ENCODE peak calls at places on chromosomes 4 and X, in seven cellular contexts. J, L, B, I, P, Z and S are unnamed samples.

GRCh38 chrX:85851418-85851817 is 195.9 kb downstream of the CHM start:
- DNase-seq in J (peak), L (peak), B (peak), I (peak), P (peak), Z (no peak), S (no peak)

GRCh38 chr4:169249214-169249973 is 21.4 kb downstream of the SH3RF1 start:
- DNase-seq in J (peak), L (no peak), B (no peak), I (peak), P (no peak), Z (no peak), S (no peak)

GRCh38 chrX:40262641-40263560 is 165.1 kb upstream of the BCOR start:
- DNase-seq in J (peak), L (no peak), B (no peak), I (peak), P (peak), Z (no peak), S (no peak)

GRCh38 chr4:82431026-82431745 is 796 bp downstream of the ENOPH1 start:
- DNase-seq in J (no peak), L (peak), B (no peak), I (no peak), P (no peak), Z (no peak), S (no peak)

GRCh38 chr4:128670434-128670999 is 139.0 kb upstream of the JADE1 start:
- DNase-seq in J (no peak), L (no peak), B (no peak), I (no peak), P (no peak), Z (no peak), S (no peak)

GRCh38 chr4:13445841-13446790 is 38.0 kb downstream of the RAB28 start:
- DNase-seq in J (no peak), L (peak), B (peak), I (no peak), P (no peak), Z (no peak), S (no peak)

GRCh38 chr4:40238008-40238699 is 41.3 kb downstream of the RHOH start:
- DNase-seq in J (no peak), L (peak), B (no peak), I (no peak), P (no peak), Z (no peak), S (no peak)

GRCh38 chr4:7433376-7434140 is 1.2 kb downstream of the PSAPL1 start:
- DNase-seq in J (no peak), L (no peak), B (no peak), I (no peak), P (no peak), Z (no peak), S (no peak)

GRCh38 chrX:53280703-53281320 is 572 bp downstream of the IQSEC2 start:
- DNase-seq in J (peak), L (no peak), B (no peak), I (no peak), P (no peak), Z (no peak), S (no peak)

GRCh38 chr4:102610476-102610875 is 109.3 kb downstream of the NFKB1 start:
- DNase-seq in J (no peak), L (no peak), B (no peak), I (no peak), P (no peak), Z (no peak), S (no peak)

GRCh38 chr4:14383652-14384051 is 618.6 kb upstream of the CPEB2 start:
- DNase-seq in J (no peak), L (no peak), B (no peak), I (no peak), P (no peak), Z (no peak), S (no peak)

GRCh38 chr4:60201052-60201673 is 999.0 kb upstream of the ADGRL3 start:
- DNase-seq in J (peak), L (peak), B (peak), I (peak), P (peak), Z (no peak), S (peak)

GRCh38 chrX:29453333-29453732 is 762.0 kb upstream of the MAGEB2 start:
- DNase-seq in J (no peak), L (no peak), B (no peak), I (no peak), P (no peak), Z (no peak), S (no peak)

GRCh38 chrX:29461039-29461438 is 754.3 kb upstream of the MAGEB2 start:
- DNase-seq in J (no peak), L (no peak), B (no peak), I (no peak), P (no peak), Z (no peak), S (no peak)

GRCh38 chrX:29455702-29456101 is 759.7 kb upstream of the MAGEB2 start:
- DNase-seq in J (no peak), L (no peak), B (no peak), I (no peak), P (no peak), Z (no peak), S (no peak)
- TF ChIP-seq POLR2AphosphoS5 in J (no peak), L (no peak), B (no peak), I (no peak), P (no peak), Z (no peak), S (no peak)

GRCh38 chr4:173522160-173522873 is 7.7 kb downstream of the HAND2 start:
- DNase-seq in J (peak), L (peak), B (peak), I (no peak), P (no peak), Z (no peak), S (no peak)
- TF ChIP-seq EZH2 in J (peak), L (no peak), B (peak), I (no peak), P (no peak), Z (no peak), S (no peak)

GRCh38 chrX:18984381-18985185 is 669 bp upstream of the PHKA2 start:
- DNase-seq in J (peak), L (peak), B (peak), I (peak), P (peak), Z (peak), S (no peak)

GRCh38 chrX:18983711-18984380 is at the start of gene PHKA2:
- DNase-seq in J (no peak), L (peak), B (peak), I (peak), P (no peak), Z (no peak), S (no peak)

GRCh38 chrX:18985186-18985435 is 1.2 kb upstream of the PHKA2 start:
- DNase-seq in J (no peak), L (no peak), B (no peak), I (no peak), P (no peak), Z (peak), S (no peak)

GRCh38 chrX:18981124-18981807 is 2.6 kb downstream of the PHKA2 start:
- DNase-seq in J (no peak), L (no peak), B (no peak), I (peak), P (no peak), Z (no peak), S (no peak)
- H3K9ac ChIP-seq in J (no peak), L (no peak), B (no peak), I (peak), P (no peak), Z (no peak), S (no peak)

DNA sequence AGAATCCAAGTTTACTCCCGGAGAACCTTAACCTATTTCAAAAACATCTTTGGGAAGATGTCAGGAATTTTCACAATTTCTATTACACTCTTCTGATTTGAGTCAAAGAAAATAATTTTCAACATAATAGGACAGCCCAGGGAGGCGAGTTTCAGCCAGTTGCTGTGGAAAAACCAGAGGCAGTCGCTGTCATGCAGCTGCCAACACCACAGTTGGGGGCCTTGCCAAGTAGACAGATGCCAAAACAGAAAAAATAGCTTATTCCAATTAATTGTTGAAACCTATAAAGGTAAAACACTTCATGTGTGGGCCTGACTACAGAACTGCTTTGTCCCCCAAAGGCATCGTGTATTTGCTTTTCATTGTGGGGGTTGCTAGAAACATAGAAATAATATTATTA is 225.8 kb downstream of the DMD start:
- DNase-seq in J (no peak), L (no peak), B (no peak), I (no peak), P (no peak), Z (no peak), S (no peak)
- TF ChIP-seq POLR2AphosphoS5 in J (no peak), L (no peak), B (no peak), I (no peak), P (no peak), Z (no peak), S (no peak)

GRCh38 chrX:11667286-11667685 is 1.6 kb upstream of the ARHGAP6 start:
- DNase-seq in J (no peak), L (no peak), B (no peak), I (no peak), P (no peak), Z (peak), S (no peak)

GRCh38 chrX:11663875-11664210 is 1.9 kb downstream of the ARHGAP6 start:
- DNase-seq in J (no peak), L (no peak), B (no peak), I (no peak), P (no peak), Z (no peak), S (no peak)

GRCh38 chrX:11664211-11664888 is 1.4 kb downstream of the ARHGAP6 start:
- DNase-seq in J (no peak), L (no peak), B (peak), I (no peak), P (no peak), Z (no peak), S (no peak)

GRCh38 chrX:11665144-11666040 is at the start of gene ARHGAP6:
- DNase-seq in J (peak), L (no peak), B (peak), I (no peak), P (no peak), Z (no peak), S (no peak)

DNA sequence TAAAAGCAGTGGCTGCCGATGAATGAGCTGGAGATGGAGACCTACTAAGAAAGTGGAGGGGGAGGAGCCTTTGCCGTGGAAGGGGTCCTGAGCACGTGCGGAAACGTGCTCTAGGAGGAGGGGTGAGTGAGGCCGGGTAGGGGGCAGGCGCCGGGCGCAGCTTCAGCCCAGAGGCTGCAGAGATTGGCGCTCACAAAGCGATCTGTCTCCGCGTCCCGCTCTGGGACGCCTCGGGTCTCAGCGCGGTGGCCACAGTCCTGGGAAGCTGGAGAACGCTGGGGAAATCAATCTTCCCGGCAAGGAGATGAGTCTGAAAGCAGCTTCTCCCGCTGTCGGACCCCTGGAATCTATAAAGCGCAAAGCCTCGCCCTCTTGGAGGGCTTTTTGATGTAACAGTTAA is 460 bp upstream of the ARHGAP6 start:
- DNase-seq in J (no peak), L (no peak), B (peak), I (no peak), P (no peak), Z (no peak), S (no peak)
- TF ChIP-seq EZH2 in J (no peak), L (no peak), B (no peak), I (no peak), P (no peak), Z (no peak), S (no peak)

DNA sequence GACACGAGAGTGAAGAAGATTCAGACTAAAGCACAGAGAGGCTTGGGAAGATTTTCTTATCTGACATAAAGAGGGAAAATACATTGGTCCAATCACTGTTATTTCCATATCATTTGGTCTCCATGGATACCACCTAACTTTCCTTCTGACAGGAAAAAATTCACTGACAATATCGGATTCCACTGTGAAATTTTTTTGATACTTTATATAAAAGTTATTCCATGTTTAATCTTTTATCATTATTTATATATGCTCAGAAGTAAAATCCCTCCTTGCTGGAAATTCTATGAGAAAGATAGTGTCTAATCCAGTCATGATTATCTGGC is 3.6 kb downstream of the IRF2 start:
- DNase-seq in J (no peak), L (no peak), B (no peak), I (no peak), P (no peak), Z (no peak), S (no peak)
- H3K9ac ChIP-seq in J (no peak), L (no peak), B (no peak), I (no peak), P (no peak), Z (peak), S (no peak)

GRCh38 chr4:124035364-124036036 is 638.9 kb downstream of the SPRY1 start:
- DNase-seq in J (peak), L (no peak), B (no peak), I (no peak), P (no peak), Z (no peak), S (no peak)

GRCh38 chr4:124028172-124028571 is 631.6 kb downstream of the SPRY1 start:
- DNase-seq in J (no peak), L (no peak), B (no peak), I (no peak), P (no peak), Z (no peak), S (no peak)

GRCh38 chr4:124025423-124025822 is 628.8 kb downstream of the SPRY1 start:
- DNase-seq in J (peak), L (no peak), B (no peak), I (no peak), P (no peak), Z (no peak), S (no peak)

GRCh38 chr4:124030038-124030638 is 633.5 kb downstream of the SPRY1 start:
- DNase-seq in J (no peak), L (no peak), B (no peak), I (no peak), P (no peak), Z (no peak), S (no peak)
- TF ChIP-seq POLR2AphosphoS5 in J (no peak), L (no peak), B (no peak), I (no peak), P (no peak), Z (no peak), S (no peak)

DNA sequence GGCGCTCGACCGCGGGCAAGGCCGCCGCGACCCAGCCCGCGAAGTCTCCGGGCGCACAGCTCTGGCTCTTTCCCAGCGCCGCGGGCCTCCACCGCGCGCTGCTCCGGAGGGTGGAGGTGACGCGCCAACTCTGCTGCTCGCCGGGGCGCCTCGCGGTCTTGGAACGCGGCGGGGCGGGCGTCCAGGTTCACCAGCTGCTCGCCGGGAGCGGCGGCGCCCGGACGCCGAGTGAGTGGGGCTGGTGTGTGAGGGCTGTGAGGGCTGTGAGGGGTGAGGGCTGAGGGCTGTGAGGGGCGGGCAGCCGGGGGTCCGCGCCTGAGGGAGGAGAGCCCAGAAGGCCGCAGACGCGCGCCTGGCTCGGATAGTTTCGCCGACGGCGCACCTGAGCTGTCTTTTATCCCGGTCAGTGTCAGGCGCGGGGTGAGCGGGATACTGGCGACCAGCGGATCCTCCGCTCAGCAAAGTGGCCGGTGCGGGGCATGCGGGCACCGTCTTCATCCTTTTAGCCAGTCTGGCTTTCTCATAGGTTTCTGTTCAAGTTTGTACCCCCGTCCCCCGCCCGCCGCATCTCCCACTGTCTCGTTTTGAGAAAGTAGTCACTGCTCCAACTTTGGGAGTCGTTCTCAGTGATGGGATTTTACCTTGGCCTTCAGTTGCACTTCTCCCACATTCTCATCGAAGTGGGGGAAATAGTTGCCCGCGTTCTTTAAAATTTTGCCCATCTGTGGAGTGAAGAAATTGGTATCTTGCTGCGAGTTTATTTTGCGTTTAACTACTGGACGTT is 580 bp downstream of the HERC5 start:
- DNase-seq in J (no peak), L (no peak), B (no peak), I (no peak), P (peak), Z (no peak), S (no peak)
- TF ChIP-seq EZH2 in J (peak), L (no peak), B (peak), I (peak), P (no peak), Z (no peak), S (no peak)

DNA sequence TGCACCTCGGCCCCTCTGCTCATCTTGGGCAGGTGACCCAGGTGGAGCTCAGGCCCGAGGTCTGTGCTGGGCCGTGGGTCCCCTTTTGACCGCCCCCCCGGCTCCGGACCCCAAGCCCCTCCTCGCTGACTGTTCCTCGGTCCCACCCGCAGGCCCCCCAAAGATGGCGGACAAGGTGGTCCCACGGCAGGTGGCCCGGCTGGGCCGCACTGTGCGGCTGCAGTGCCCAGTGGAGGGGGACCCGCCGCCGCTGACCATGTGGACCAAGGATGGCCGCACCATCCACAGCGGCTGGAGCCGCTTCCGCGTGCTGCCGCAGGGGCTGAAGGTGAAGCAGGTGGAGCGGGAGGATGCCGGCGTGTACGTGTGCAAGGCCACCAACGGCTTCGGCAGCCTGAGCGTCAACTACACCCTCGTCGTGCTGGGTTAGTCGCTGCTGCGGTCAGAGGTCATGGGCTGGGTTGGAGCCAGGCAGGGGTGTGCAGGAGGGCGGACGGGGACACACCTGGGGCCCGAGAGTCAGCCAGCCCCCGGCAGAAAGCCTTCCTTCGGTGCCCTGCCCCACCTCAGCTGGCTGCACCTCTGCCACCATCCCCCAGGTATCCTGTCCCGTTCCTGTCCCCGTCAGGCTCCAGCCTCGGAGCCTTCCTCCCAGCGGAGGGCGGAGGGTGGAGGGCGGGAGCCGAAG is 10.8 kb downstream of the FGFRL1 start:
- DNase-seq in J (no peak), L (no peak), B (no peak), I (no peak), P (no peak), Z (no peak), S (no peak)
- H3K9ac ChIP-seq in J (no peak), L (no peak), B (no peak), I (no peak), P (no peak), Z (no peak), S (no peak)